ENCODE peak calls at places on chromosomes 5 and 9, in seven cellular contexts. Q, G, V, H, U, I and L are unnamed samples.

GRCh38 chr9:123925820-123926219 is 4.1 kb downstream of the DENND1A start:
- DNase-seq in Q (no peak), G (no peak), V (no peak), H (no peak), U (peak), I (peak), L (no peak)

GRCh38 chr5:143405063-143405746 is 1.7 kb upstream of the NR3C1 start:
- DNase-seq in Q (peak), G (peak), V (peak), H (peak), U (no peak), I (peak), L (peak)

GRCh38 chr9:6428940-6429889 is 16.2 kb downstream of the UHRF2 start:
- DNase-seq in Q (no peak), G (no peak), V (no peak), H (no peak), U (no peak), I (no peak), L (no peak)

GRCh38 chr9:128408963-128409431 is 11.7 kb upstream of the CERCAM start:
- DNase-seq in Q (peak), G (no peak), V (no peak), H (no peak), U (no peak), I (no peak), L (peak)

GRCh38 chr9:101054657-101055056 is 26.1 kb downstream of the PLPPR1 start:
- DNase-seq in Q (peak), G (no peak), V (no peak), H (no peak), U (no peak), I (no peak), L (peak)

GRCh38 chr5:178576591-178577351 is 13.4 kb downstream of the COL23A1 start:
- DNase-seq in Q (peak), G (no peak), V (no peak), H (peak), U (no peak), I (no peak), L (peak)

GRCh38 chr5:74640450-74641013 is at the start of gene ENC1:
- DNase-seq in Q (peak), G (no peak), V (peak), H (peak), U (peak), I (peak), L (peak)

GRCh38 chr5:115785395-115786009 is 31.0 kb downstream of the CDO1 start:
- DNase-seq in Q (no peak), G (no peak), V (no peak), H (no peak), U (no peak), I (no peak), L (peak)

GRCh38 chr5:171840066-171840465 is 54.4 kb downstream of the SMIM23 start:
- DNase-seq in Q (peak), G (no peak), V (peak), H (no peak), U (no peak), I (no peak), L (no peak)

GRCh38 chr9:118473527-118473926 is 769.3 kb downstream of the TLR4 start:
- DNase-seq in Q (no peak), G (no peak), V (no peak), H (no peak), U (no peak), I (no peak), L (no peak)

GRCh38 chr5:180643191-180643851 is 6.1 kb downstream of the FLT4 start:
- DNase-seq in Q (no peak), G (no peak), V (no peak), H (no peak), U (no peak), I (no peak), L (no peak)

GRCh38 chr5:136249678-136250266 is 56.8 kb upstream of the SMIM32 start:
- DNase-seq in Q (peak), G (peak), V (peak), H (no peak), U (peak), I (peak), L (peak)

GRCh38 chr5:102690910-102691309 is 64.2 kb upstream of the PAM start:
- DNase-seq in Q (no peak), G (no peak), V (no peak), H (no peak), U (no peak), I (no peak), L (no peak)

GRCh38 chr5:73902327-73903051 is 276.5 kb downstream of the ARHGEF28 start:
- DNase-seq in Q (no peak), G (peak), V (peak), H (no peak), U (no peak), I (peak), L (peak)

GRCh38 chr5:135100011-135100410 is 66.0 kb upstream of the PITX1 start:
- DNase-seq in Q (no peak), G (no peak), V (no peak), H (no peak), U (no peak), I (no peak), L (no peak)

GRCh38 chr5:93240228-93240834 is 340.7 kb downstream of the NR2F1-AS1 start:
- DNase-seq in Q (no peak), G (no peak), V (no peak), H (no peak), U (no peak), I (no peak), L (no peak)

GRCh38 chr5:126808619-126809018 is 31.7 kb downstream of the LMNB1 start:
- DNase-seq in Q (no peak), G (no peak), V (peak), H (no peak), U (peak), I (peak), L (no peak)

GRCh38 chr5:95842955-95843544 is 20.5 kb upstream of the GLRX start:
- DNase-seq in Q (no peak), G (no peak), V (peak), H (peak), U (no peak), I (no peak), L (no peak)

GRCh38 chr9:112198646-112199045 is 23.5 kb upstream of the SUSD1 start:
- DNase-seq in Q (no peak), G (no peak), V (peak), H (no peak), U (no peak), I (no peak), L (no peak)

GRCh38 chr5:181041043-181041442 is 977 bp downstream of the BTNL9 start:
- DNase-seq in Q (no peak), G (no peak), V (no peak), H (peak), U (no peak), I (no peak), L (no peak)

GRCh38 chr9:35436940-35437339 is 53.0 kb upstream of the RUSC2 start:
- DNase-seq in Q (no peak), G (no peak), V (no peak), H (no peak), U (no peak), I (no peak), L (no peak)

GRCh38 chr5:130289132-130290088 is 385.1 kb downstream of the CHSY3 start:
- DNase-seq in Q (no peak), G (no peak), V (no peak), H (no peak), U (no peak), I (peak), L (no peak)

GRCh38 chr5:175443514-175444059 is 395 bp downstream of the DRD1 start:
- DNase-seq in Q (no peak), G (no peak), V (no peak), H (no peak), U (no peak), I (no peak), L (peak)

GRCh38 chr5:82031220-82032119 is 59.6 kb downstream of the ATG10 start:
- DNase-seq in Q (no peak), G (no peak), V (no peak), H (no peak), U (no peak), I (peak), L (no peak)

GRCh38 chr5:135549413-135549812 is 13.6 kb upstream of the NEUROG1 start:
- DNase-seq in Q (no peak), G (no peak), V (no peak), H (no peak), U (no peak), I (no peak), L (no peak)

GRCh38 chr5:134568761-134569725 is 43.6 kb downstream of the JADE2 start:
- DNase-seq in Q (no peak), G (no peak), V (peak), H (no peak), U (no peak), I (no peak), L (peak)

GRCh38 chr9:27279611-27280010 is 17.3 kb downstream of the EQTN start:
- DNase-seq in Q (no peak), G (no peak), V (no peak), H (no peak), U (no peak), I (no peak), L (no peak)

GRCh38 chr9:69975681-69976080 is 68.0 kb upstream of the MAMDC2 start:
- DNase-seq in Q (no peak), G (no peak), V (no peak), H (no peak), U (no peak), I (no peak), L (no peak)

DNA sequence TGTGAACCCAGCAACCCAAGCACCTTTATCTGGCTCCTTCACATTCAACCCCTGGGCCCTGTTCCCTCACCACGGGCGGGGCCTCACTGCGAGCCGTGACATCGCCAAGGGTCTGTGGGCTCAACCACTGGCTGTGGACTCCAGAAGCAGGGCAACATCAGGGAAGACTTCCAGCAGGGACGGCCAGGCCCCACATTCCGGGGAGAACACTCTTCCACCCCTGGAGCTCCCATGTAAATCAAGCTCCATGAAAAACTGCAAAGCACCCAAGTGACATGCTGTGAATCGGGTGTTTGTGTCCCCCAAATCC is 175.3 kb downstream of the ERCC6L2 start:
- DNase-seq in Q (no peak), G (no peak), V (no peak), H (no peak), U (no peak), I (no peak), L (no peak)
- TF ChIP-seq CTCF in Q (no peak), G (no peak), V (no peak), H (no peak), U (no peak), I (no peak), L (no peak)

DNA sequence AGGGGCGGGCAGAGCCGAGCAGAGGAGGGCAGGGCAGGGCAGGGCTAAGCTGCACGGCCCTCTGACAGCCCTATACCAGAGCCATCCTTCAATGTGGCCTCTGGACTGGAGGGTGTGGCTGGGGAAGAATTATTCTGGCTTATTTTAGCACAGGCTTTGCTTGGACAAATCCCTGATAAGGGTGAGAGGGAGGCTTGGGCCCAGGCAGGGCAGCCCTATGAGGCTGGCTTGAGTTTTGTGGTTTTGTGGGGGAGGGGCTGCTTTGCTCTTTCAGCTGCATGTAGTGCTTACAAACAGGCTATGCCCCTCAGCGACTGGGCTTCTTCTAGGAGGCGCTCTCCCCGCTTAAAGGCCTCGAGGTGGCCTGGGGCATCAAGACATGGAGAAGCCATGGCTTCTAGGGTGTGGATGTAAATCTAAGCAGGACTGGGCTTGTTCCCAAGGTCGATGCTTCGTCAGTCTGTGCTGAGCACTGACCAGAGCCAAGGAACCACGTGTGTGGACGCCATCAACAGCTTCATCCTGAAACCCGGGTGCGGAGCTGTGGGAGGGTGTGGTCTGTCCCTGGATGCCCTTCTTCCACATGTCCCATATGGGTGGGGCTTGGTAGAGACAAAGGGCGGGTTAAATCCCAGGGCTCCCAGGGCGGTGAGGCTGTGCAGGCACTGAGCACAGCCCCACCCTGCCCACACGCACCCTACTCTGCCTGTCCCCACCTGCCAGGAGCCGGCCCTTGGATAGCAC is 45.7 kb upstream of the IPPK start:
- DNase-seq in Q (no peak), G (peak), V (no peak), H (peak), U (no peak), I (peak), L (no peak)
- TF ChIP-seq CTCF in Q (no peak), G (no peak), V (no peak), H (no peak), U (no peak), I (no peak), L (no peak)

DNA sequence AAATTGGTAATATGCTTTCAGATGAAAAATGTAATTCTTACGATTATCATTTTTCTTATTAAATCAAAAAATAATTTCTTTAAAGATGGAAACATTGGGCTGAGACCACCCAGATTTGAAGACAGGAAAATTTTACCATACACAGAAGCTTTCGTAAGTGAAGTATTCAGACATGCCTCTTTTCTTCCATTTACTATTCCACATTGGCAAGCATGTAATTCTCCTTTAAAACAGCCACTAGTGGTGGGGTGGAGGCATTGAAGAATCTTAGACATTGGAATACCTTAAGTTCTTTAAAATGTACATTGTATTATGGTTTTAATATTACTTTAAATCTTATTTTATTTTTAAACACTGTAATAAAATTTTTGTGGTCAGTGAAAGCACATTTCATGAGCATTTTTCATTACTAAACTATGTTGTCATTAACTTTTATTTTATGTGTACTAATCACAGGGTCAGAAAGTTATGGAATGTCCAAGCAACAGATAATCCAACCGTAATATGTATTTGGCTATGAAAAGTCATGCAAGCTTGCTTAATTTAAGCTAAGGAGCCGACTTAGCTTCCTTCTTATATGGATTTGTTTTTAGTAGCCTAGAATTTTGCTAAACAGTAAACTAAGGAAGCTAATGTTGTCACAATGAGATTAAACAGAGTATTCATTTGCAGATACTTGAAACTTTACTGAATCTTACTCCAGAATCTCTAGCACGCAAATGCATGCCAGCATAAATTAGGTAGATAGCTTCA is 97.4 kb upstream of the ALDH1A1 start:
- DNase-seq in Q (no peak), G (peak), V (peak), H (no peak), U (no peak), I (no peak), L (no peak)
- TF ChIP-seq CTCF in Q (no peak), G (peak), V (peak), H (no peak), U (no peak), I (no peak), L (no peak)

DNA sequence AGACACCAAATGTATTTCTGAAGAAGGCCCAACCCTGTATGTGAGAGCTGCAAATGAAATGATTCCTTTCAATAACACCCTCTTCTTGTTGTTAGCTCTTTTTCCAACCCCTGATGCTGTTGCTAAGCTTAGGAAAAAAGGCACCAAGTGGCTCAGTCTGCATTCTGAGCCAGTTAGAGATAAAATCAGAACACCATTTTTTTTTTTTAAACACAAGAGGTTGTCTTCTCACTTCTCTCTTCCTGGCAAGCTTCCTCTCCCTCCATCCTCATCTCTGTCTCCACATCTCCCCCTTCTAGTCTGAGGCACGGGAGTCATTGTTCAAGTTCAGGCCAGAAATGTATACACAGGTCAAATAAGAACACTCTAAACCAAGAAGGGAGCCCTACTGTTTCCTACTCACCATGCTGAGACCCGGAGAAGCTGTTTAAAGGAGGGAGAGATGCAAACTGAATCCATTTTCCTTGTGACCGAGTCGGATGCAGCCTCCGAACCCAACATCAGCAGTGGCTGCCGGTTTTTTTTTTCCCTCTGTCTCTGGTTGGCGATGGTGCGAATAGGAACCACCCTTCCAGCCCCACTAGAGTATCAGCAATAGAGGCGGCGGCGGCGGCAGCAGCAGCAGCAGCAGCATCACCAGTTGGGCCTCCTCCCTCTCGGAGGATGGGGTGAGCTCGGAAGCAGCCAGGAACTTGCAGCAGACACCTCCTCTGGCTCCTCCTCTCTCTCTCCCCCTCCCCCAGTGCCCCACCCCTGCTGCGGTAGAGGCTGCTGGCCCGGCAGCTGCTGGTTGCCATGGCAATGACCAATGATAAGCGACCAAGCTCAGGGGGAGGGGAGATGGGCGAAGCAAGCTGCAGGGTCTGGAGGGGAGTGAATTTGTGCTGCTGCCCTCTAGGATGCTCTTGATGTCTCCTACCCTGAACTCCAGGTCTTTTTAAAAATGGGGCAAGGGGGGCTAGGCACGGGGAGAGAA is at the start of gene JAKMIP2:
- DNase-seq in Q (peak), G (no peak), V (peak), H (peak), U (peak), I (no peak), L (peak)
- TF ChIP-seq CTCF in Q (no peak), G (no peak), V (no peak), H (no peak), U (no peak), I (no peak), L (no peak)

DNA sequence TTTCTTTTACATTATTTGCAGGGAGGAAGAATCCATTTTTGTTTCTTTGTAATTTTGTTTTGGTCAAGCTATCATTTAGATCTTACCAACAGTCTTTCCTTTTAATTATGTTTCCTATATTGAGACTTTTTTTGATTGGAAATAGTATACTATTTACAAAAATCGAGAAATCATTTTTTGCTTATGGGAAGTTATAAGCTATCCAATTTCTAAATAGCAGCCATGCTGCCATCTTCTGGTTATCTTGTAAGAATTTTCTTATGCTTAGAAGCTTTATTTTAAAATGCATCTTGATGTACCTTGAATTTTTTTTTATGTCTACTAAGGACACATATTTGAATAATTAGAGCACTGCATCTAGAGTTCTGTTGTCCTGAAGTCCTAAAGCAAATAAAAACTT is 821.2 kb downstream of the PTPRD start:
- DNase-seq in Q (no peak), G (no peak), V (peak), H (no peak), U (no peak), I (peak), L (no peak)
- TF ChIP-seq CTCF in Q (no peak), G (peak), V (no peak), H (peak), U (no peak), I (no peak), L (no peak)

GRCh38 chr9:16266648-16267276 is 603.7 kb downstream of the BNC2 start:
- DNase-seq in Q (no peak), G (no peak), V (peak), H (no peak), U (no peak), I (no peak), L (no peak)
- TF ChIP-seq CTCF in Q (peak), G (peak), V (peak), H (peak), U (peak), I (peak), L (peak)

GRCh38 chr5:12647613-12648012 is 743.4 kb upstream of the CTNND2 start:
- DNase-seq in Q (no peak), G (no peak), V (no peak), H (no peak), U (no peak), I (no peak), L (no peak)

GRCh38 chr5:12648558-12648957 is 744.3 kb upstream of the CTNND2 start:
- DNase-seq in Q (no peak), G (no peak), V (no peak), H (no peak), U (no peak), I (no peak), L (no peak)

DNA sequence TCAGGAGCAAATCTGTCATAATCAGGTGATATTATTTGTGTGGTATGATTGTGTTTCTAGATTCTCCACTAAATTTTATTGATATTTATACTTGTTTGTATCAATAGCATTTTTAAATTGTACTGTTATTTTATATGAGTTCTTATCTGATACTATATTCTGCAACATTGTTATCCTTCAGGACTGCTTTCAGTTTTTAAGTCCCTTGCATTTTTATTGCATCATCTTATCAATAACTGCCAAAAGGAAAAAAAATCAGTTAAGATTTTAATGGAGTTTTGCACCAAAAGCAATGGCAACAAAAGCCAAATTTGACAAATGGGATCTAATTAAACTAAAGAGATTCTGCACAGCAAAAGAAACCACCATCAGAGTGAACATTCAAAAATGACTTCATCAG is 741.3 kb upstream of the CTNND2 start:
- DNase-seq in Q (no peak), G (no peak), V (no peak), H (no peak), U (no peak), I (no peak), L (no peak)
- TF ChIP-seq CTCF in Q (no peak), G (no peak), V (no peak), H (no peak), U (no peak), I (no peak), L (no peak)